ENCODE peak calls at places on chromosomes 2 and 18, in five cellular contexts. G is NB4, B is HepG2, D is A549, U is endothelial cell of umbilical vein. A is an unnamed sample.

GRCh38 chr2:72036595-72036994 is 111.1 kb downstream of the CYP26B1 start:
- DNase-seq in G (no peak), B (no peak), D (no peak), U (no peak), A (no peak)

GRCh38 chr2:83585250-83585649 is 873.8 kb downstream of the SUCLG1 start:
- DNase-seq in G (no peak), B (no peak), D (no peak), U (peak), A (no peak)

GRCh38 chr2:128304715-128305554 is 13.7 kb downstream of the HS6ST1 start:
- DNase-seq in G (no peak), B (peak), D (peak), U (peak), A (peak)

GRCh38 chr18:70250781-70251180 is 38.1 kb upstream of the SOCS6 start:
- DNase-seq in G (no peak), B (no peak), D (no peak), U (no peak), A (no peak)

GRCh38 chr18:59660398-59660797 is 36.8 kb downstream of the CCBE1 start:
- DNase-seq in G (no peak), B (no peak), D (no peak), U (no peak), A (no peak)

GRCh38 chr18:78445880-78446279 is 533.7 kb upstream of the SALL3 start:
- DNase-seq in G (no peak), B (no peak), D (no peak), U (no peak), A (no peak)

GRCh38 chr18:67432806-67433205 is 83.7 kb downstream of the DSEL start:
- DNase-seq in G (no peak), B (no peak), D (no peak), U (no peak), A (no peak)

GRCh38 chr2:55775828-55776227 is 82.2 kb upstream of the PNPT1 start:
- DNase-seq in G (no peak), B (no peak), D (no peak), U (no peak), A (no peak)

GRCh38 chr2:85846411-85846810 is 42.4 kb downstream of the ST3GAL5 start:
- DNase-seq in G (no peak), B (no peak), D (no peak), U (no peak), A (no peak)

GRCh38 chr2:75561566-75562512 is 1.1 kb upstream of the EVA1A start:
- DNase-seq in G (no peak), B (no peak), D (no peak), U (no peak), A (no peak)

GRCh38 chr18:63444567-63444966 is 22.3 kb upstream of the VPS4B start:
- DNase-seq in G (peak), B (no peak), D (peak), U (no peak), A (no peak)

GRCh38 chr18:14925281-14925709 is 177.3 kb downstream of the ANKRD30B start:
- DNase-seq in G (no peak), B (no peak), D (no peak), U (no peak), A (no peak)

GRCh38 chr2:150566289-150566688 is 78.8 kb upstream of the RND3 start:
- DNase-seq in G (no peak), B (no peak), D (no peak), U (no peak), A (no peak)

GRCh38 chr2:199019898-199020507 is 437.7 kb downstream of the SATB2 start:
- DNase-seq in G (peak), B (peak), D (peak), U (no peak), A (peak)

GRCh38 chr18:32730620-32731021 is 42.2 kb downstream of the KLHL14 start:
- DNase-seq in G (no peak), B (no peak), D (no peak), U (peak), A (no peak)

GRCh38 chr2:234454433-234454832 is 42.4 kb downstream of the ARL4C start:
- DNase-seq in G (no peak), B (no peak), D (no peak), U (no peak), A (no peak)

GRCh38 chr18:58253318-58253717 is 209.3 kb downstream of the NEDD4L start:
- DNase-seq in G (no peak), B (no peak), D (no peak), U (no peak), A (no peak)

GRCh38 chr18:31685097-31686082 is 1.0 kb upstream of the B4GALT6 start:
- DNase-seq in G (peak), B (peak), D (peak), U (peak), A (peak)

GRCh38 chr18:58490238-58490637 is 138.7 kb downstream of the ALPK2 start:
- DNase-seq in G (no peak), B (no peak), D (no peak), U (no peak), A (no peak)

GRCh38 chr2:75604479-75604878 is 42.1 kb upstream of the MRPL19 start:
- DNase-seq in G (peak), B (no peak), D (no peak), U (no peak), A (no peak)

GRCh38 chr2:232713505-232713904 is 16.4 kb downstream of the GIGYF2 start:
- DNase-seq in G (no peak), B (no peak), D (no peak), U (no peak), A (no peak)

GRCh38 chr2:165857881-165858280 is 63.8 kb upstream of the GALNT3 start:
- DNase-seq in G (no peak), B (no peak), D (no peak), U (no peak), A (no peak)

GRCh38 chr2:2791031-2791430 is 460.0 kb upstream of the MYT1L start:
- DNase-seq in G (no peak), B (no peak), D (no peak), U (no peak), A (no peak)

GRCh38 chr2:163834221-163834620 is 98.4 kb upstream of the FIGN start:
- DNase-seq in G (no peak), B (no peak), D (no peak), U (no peak), A (no peak)

GRCh38 chr2:183868153-183868552 is 730.2 kb upstream of the ZNF804A start:
- DNase-seq in G (no peak), B (no peak), D (no peak), U (no peak), A (no peak)

GRCh38 chr2:113240915-113241911 is 37.5 kb downstream of the PAX8 start:
- DNase-seq in G (peak), B (peak), D (peak), U (peak), A (peak)

GRCh38 chr18:47184419-47185050 is 8.4 kb upstream of the IER3IP1 start:
- DNase-seq in G (peak), B (peak), D (peak), U (peak), A (peak)

GRCh38 chr2:7703523-7704144 is 786.4 kb downstream of the RNF144A start:
- DNase-seq in G (no peak), B (no peak), D (no peak), U (no peak), A (no peak)
- TF ChIP-seq MYC in G (no peak), B (no peak), D (no peak), U (no peak), A (no peak)

GRCh38 chr2:196498962-196499361 is 140.6 kb upstream of the CCDC150 start:
- DNase-seq in G (no peak), B (no peak), D (no peak), U (no peak), A (no peak)

GRCh38 chr2:196503398-196503797 is 136.1 kb upstream of the CCDC150 start:
- DNase-seq in G (no peak), B (no peak), D (no peak), U (no peak), A (no peak)

GRCh38 chr2:196502413-196502812 is 137.1 kb upstream of the CCDC150 start:
- DNase-seq in G (no peak), B (no peak), D (no peak), U (peak), A (no peak)

GRCh38 chr2:196500686-196501431 is 138.7 kb upstream of the CCDC150 start:
- DNase-seq in G (peak), B (no peak), D (peak), U (no peak), A (peak)

DNA sequence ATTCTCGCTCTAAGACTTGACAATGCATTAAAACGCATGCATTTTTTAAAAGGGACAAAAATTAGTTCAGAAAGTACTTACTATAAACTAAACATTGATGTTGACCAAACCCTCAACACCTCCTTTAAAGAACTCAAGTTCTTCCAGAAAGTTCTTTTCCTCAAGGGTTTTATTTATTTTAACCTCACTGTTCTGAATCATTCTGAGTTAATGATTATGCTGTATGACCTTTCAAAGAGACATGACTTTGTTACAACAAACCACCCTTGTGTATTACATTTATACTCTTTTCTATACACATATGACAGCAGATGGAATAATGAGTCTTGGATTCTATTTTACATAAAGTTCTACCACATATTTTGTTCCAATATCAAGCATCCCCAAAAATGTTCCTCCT is 139.8 kb upstream of the CCDC150 start:
- DNase-seq in G (no peak), B (no peak), D (no peak), U (no peak), A (no peak)
- TF ChIP-seq MYC in G (no peak), B (no peak), D (no peak), U (no peak), A (no peak)

DNA sequence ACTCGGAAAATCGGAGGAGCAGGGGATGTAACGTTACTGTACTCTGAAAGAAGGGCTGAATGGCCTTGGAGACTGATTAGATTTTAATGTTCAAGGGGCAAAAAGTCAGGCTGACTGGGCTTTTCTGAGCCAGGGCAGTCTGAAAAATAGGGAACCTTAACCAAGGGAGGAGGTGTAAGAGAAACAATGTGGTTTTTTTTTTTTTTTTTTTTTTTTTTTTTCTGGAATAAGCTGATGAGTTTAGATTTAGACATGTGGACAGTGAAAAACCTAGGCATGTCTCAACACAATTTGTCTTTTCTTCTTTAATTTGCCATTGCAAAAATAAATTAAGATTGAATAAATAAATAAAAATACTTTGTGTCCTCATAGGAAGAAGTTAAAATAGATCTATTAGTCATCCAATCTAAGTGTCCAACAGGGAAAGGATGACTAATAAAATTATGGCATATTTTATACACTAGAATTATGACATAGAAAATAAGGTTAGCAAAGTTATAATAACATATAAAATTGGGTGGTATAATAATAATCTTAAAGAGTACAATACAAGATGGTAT is 237.6 kb upstream of the TRIB2 start:
- DNase-seq in G (peak), B (no peak), D (no peak), U (peak), A (no peak)
- TF ChIP-seq MYC in G (no peak), B (no peak), D (no peak), U (no peak), A (no peak)

GRCh38 chr2:138381373-138381772 is 120.2 kb upstream of the SPOPL start:
- DNase-seq in G (no peak), B (no peak), D (no peak), U (no peak), A (no peak)

DNA sequence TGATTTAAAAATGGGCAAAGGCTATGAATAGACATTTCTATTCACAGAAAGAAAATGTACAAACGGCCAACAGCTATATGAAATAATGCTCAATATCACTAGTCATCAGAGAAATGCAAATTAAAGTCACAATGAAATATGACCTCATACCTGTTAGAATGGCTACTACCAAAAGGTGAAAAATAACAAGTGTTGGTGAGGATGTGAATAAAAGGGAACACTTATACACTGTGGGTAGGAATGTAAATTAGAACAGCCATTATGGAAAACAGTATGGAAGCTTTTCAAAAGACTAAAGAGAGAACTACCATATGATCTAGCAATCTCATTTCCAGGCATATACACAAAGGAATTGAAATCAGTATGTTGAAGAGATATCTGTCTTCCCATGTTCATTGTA is 118.9 kb upstream of the SPOPL start:
- DNase-seq in G (no peak), B (no peak), D (no peak), U (no peak), A (no peak)
- TF ChIP-seq MYC in G (no peak), B (no peak), D (no peak), U (no peak), A (no peak)

DNA sequence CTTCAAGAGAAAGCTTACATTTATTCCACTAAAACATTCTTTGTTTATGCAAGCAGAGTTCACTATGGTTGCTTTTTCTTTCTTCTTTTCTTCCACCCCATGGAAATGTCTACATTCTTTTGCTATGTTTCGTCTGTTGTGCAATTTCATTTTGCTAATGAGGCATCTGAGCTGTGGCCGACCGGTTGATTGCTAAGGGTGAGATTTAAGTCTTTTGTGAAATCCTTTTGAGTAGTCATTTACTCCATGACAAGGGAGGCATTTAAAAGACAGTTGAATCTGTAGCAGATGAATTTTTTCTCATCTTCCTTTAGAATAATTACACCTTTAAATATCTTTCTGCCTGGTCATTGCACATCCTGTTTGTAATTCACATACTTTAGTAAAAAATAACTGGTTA is 324.1 kb upstream of the THUMPD2 start:
- DNase-seq in G (no peak), B (no peak), D (no peak), U (no peak), A (no peak)
- TF ChIP-seq MYC in G (no peak), B (no peak), D (no peak), U (no peak), A (no peak)

DNA sequence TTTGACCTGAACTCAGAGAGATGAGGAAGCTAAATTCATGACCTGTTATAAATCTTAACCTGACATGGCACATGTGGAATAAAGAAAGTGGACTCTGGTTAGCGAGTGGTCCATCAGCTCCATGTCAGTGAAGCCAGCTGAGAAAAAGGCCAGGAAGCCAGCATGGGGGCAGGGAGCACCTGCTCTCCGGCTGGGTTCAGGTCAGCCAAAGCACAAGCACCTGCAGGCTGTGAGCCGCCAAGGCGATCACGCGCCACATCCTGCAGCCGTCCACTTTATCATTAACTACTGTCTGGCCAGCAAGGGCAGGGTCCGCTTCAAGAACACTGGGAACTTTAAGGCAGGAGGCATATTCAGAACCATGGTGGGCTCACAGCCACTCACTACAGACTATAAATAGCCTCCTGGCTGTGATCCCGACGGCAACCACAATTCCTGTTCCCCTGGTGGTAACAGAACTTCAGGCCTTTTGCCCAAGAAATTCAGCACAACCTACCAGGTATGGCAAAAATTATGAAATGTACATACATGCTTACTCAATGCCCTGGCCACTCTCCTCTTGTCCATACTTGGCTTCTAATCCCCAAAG is 35.5 kb downstream of the ACVR1 start:
- DNase-seq in G (no peak), B (peak), D (no peak), U (peak), A (no peak)
- TF ChIP-seq MYC in G (no peak), B (peak), D (no peak), U (no peak), A (no peak)

GRCh38 chr2:219477815-219478214 is 20.9 kb upstream of the GMPPA start:
- DNase-seq in G (no peak), B (no peak), D (no peak), U (no peak), A (no peak)
- TF ChIP-seq MYC in G (no peak), B (no peak), D (no peak), U (no peak), A (no peak)

DNA sequence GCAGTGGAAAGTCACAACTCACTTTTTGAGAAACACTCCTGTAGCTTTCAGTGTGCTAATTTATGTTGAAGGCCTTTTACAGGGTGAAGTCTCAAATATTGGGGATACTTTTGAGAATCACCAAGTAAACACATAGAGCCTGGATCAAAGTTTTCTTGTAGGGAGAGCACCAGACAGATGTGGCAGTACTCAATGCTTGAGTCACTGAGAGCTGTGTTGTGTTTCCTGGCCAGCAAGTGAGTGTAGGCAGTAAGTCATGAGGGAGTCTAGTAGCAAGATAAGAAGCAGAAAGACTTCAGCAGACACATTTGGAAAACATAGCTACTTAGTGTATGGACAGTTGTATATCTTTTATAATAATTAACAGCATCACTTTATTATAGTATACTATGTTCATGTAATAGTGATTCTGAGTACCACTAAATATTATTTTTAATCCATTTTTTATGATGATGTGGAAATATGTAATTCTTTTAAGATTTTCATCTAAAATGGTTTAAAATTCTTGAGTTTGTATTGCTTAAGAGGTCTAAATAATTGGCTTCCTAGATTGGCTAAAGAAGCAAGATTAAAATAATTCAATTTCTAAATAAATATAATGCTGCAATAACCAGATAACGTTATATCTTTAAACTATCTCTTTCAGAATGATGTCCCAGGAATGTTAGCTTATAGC is 12.8 kb downstream of the PSMD1 start:
- DNase-seq in G (no peak), B (no peak), D (no peak), U (peak), A (no peak)
- TF ChIP-seq MYC in G (no peak), B (no peak), D (no peak), U (no peak), A (no peak)

GRCh38 chr2:230668939-230669303 is 43.7 kb upstream of the CAB39 start:
- DNase-seq in G (peak), B (no peak), D (no peak), U (no peak), A (no peak)

GRCh38 chr2:230666885-230667712 is 45.5 kb upstream of the CAB39 start:
- DNase-seq in G (peak), B (no peak), D (no peak), U (no peak), A (no peak)

GRCh38 chr2:230669386-230669935 is 43.2 kb upstream of the CAB39 start:
- DNase-seq in G (peak), B (no peak), D (no peak), U (no peak), A (no peak)

GRCh38 chr2:230666446-230666845 is 46.2 kb upstream of the CAB39 start:
- DNase-seq in G (no peak), B (no peak), D (no peak), U (no peak), A (no peak)

DNA sequence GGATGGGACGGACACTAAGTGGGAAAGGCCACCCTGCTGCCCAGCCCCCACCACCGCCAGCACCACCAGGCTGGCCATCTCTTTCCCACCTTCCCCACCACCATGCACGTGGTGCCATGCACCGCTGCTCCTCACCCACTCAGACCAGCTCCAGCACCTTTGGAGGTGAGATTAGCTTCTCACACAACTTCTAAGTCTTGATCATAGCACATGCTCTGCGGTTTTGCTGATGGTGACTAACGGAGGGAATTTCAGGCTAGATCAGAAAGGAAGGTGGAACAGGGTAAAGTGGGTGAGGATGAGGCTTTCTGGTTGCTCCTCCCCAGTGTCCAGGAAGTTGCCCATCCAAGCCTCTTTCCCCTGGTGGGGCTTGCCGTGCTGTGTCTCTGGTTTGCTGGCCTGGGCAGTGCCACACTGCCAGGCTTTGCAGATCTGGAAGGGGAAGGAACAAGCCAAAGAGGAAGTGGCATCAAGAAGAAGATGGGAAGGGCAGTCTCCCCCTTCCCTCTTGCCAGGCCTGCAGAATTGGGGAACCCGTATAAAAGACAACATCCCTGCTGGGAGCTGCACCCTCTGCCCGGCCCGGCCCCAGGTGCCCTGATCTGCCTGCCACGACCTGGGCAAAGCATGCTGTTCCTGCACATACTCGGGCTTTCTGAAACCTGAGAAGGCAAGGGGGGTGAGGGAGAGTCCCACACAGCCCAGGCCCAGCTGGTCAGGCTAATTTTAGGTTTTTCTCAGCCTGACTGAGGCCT is 44.3 kb upstream of the CAB39 start:
- DNase-seq in G (peak), B (no peak), D (no peak), U (no peak), A (no peak)
- TF ChIP-seq MYC in G (no peak), B (no peak), D (no peak), U (no peak), A (no peak)

A was measured in K562.